ENCODE peak calls at places on chromosomes 6 and 20, in ten cellular contexts. One of them, this sample, is unnamed.

GRCh38 chr6:138250053-138250452 is 31.8 kb upstream of the PBOV1 start:
- DNase-seq in CD8-positive, alpha-beta memory T cell: no peak
- DNase-seq in colonic mucosa: no peak
- DNase-seq in psoas muscle: no peak
- DNase-seq in CD4-positive, alpha-beta T cell: no peak
- DNase-seq in epithelial cell of prostate: no peak
- DNase-seq in uterus: no peak
- DNase-seq in small intestine: no peak
- DNase-seq in GM23248: no peak
- DNase-seq in mammary epithelial cell: no peak
- DNase-seq in this sample: no peak

GRCh38 chr20:9912858-9913434 is 74.1 kb upstream of the PAK5 start:
- DNase-seq in CD8-positive, alpha-beta memory T cell: peak
- DNase-seq in colonic mucosa: peak
- DNase-seq in psoas muscle: no peak
- DNase-seq in CD4-positive, alpha-beta T cell: no peak
- DNase-seq in epithelial cell of prostate: no peak
- DNase-seq in uterus: peak
- DNase-seq in small intestine: peak
- DNase-seq in GM23248: peak
- DNase-seq in mammary epithelial cell: peak
- DNase-seq in this sample: no peak

GRCh38 chr6:111041917-111042316 is 45.4 kb upstream of the SLC16A10 start:
- DNase-seq in CD8-positive, alpha-beta memory T cell: no peak
- DNase-seq in colonic mucosa: no peak
- DNase-seq in psoas muscle: no peak
- DNase-seq in CD4-positive, alpha-beta T cell: no peak
- DNase-seq in epithelial cell of prostate: no peak
- DNase-seq in uterus: no peak
- DNase-seq in small intestine: no peak
- DNase-seq in GM23248: no peak
- DNase-seq in mammary epithelial cell: no peak
- DNase-seq in this sample: no peak

GRCh38 chr20:32474967-32475819 is 109.9 kb downstream of the NOL4L start:
- DNase-seq in CD8-positive, alpha-beta memory T cell: no peak
- DNase-seq in colonic mucosa: peak
- DNase-seq in psoas muscle: peak
- DNase-seq in CD4-positive, alpha-beta T cell: no peak
- DNase-seq in epithelial cell of prostate: no peak
- DNase-seq in uterus: peak
- DNase-seq in small intestine: peak
- DNase-seq in GM23248: peak
- DNase-seq in mammary epithelial cell: peak
- DNase-seq in this sample: peak

GRCh38 chr6:33356295-33356694 is 35.3 kb upstream of the KIFC1 start:
- DNase-seq in CD8-positive, alpha-beta memory T cell: no peak
- DNase-seq in colonic mucosa: peak
- DNase-seq in psoas muscle: no peak
- DNase-seq in CD4-positive, alpha-beta T cell: no peak
- DNase-seq in epithelial cell of prostate: no peak
- DNase-seq in uterus: no peak
- DNase-seq in small intestine: peak
- DNase-seq in GM23248: no peak
- DNase-seq in mammary epithelial cell: no peak
- DNase-seq in this sample: no peak

GRCh38 chr6:163419413-163420314 is 5.1 kb downstream of the QKI start:
- DNase-seq in CD8-positive, alpha-beta memory T cell: no peak
- DNase-seq in colonic mucosa: no peak
- DNase-seq in psoas muscle: no peak
- DNase-seq in CD4-positive, alpha-beta T cell: no peak
- DNase-seq in epithelial cell of prostate: no peak
- DNase-seq in uterus: no peak
- DNase-seq in small intestine: no peak
- DNase-seq in GM23248: peak
- DNase-seq in mammary epithelial cell: no peak
- DNase-seq in this sample: no peak

GRCh38 chr6:2865270-2866182 is 23.9 kb upstream of the SERPINB1 start:
- DNase-seq in CD8-positive, alpha-beta memory T cell: no peak
- DNase-seq in colonic mucosa: no peak
- DNase-seq in psoas muscle: no peak
- DNase-seq in CD4-positive, alpha-beta T cell: no peak
- DNase-seq in epithelial cell of prostate: no peak
- DNase-seq in uterus: no peak
- DNase-seq in small intestine: peak
- DNase-seq in GM23248: peak
- DNase-seq in mammary epithelial cell: no peak
- DNase-seq in this sample: no peak

GRCh38 chr6:11772109-11772830 is 6.3 kb downstream of the ADTRP start:
- DNase-seq in CD8-positive, alpha-beta memory T cell: no peak
- DNase-seq in colonic mucosa: no peak
- DNase-seq in psoas muscle: no peak
- DNase-seq in CD4-positive, alpha-beta T cell: no peak
- DNase-seq in epithelial cell of prostate: peak
- DNase-seq in uterus: peak
- DNase-seq in small intestine: no peak
- DNase-seq in GM23248: peak
- DNase-seq in mammary epithelial cell: peak
- DNase-seq in this sample: peak

GRCh38 chr20:5859611-5860010 is 90.7 kb downstream of the TRMT6 start:
- DNase-seq in CD8-positive, alpha-beta memory T cell: no peak
- DNase-seq in colonic mucosa: no peak
- DNase-seq in psoas muscle: no peak
- DNase-seq in CD4-positive, alpha-beta T cell: no peak
- DNase-seq in epithelial cell of prostate: no peak
- DNase-seq in uterus: no peak
- DNase-seq in small intestine: no peak
- DNase-seq in GM23248: peak
- DNase-seq in mammary epithelial cell: no peak
- DNase-seq in this sample: no peak

GRCh38 chr6:28211840-28212509 is 13.1 kb upstream of the ZSCAN9 start:
- DNase-seq in CD8-positive, alpha-beta memory T cell: no peak
- DNase-seq in colonic mucosa: no peak
- DNase-seq in psoas muscle: no peak
- DNase-seq in CD4-positive, alpha-beta T cell: no peak
- DNase-seq in epithelial cell of prostate: no peak
- DNase-seq in uterus: no peak
- DNase-seq in small intestine: no peak
- DNase-seq in GM23248: no peak
- DNase-seq in mammary epithelial cell: no peak
- DNase-seq in this sample: no peak
- H3K27ac ChIP-seq in CD8-positive, alpha-beta memory T cell: peak
- H3K27ac ChIP-seq in colonic mucosa: peak
- H3K27ac ChIP-seq in psoas muscle: peak
- H3K27ac ChIP-seq in CD4-positive, alpha-beta T cell: no peak
- H3K27ac ChIP-seq in epithelial cell of prostate: peak
- H3K27ac ChIP-seq in uterus: no peak
- H3K27ac ChIP-seq in small intestine: no peak
- H3K27ac ChIP-seq in GM23248: no peak
- H3K27ac ChIP-seq in mammary epithelial cell: peak
- H3K27ac ChIP-seq in this sample: no peak

GRCh38 chr20:17955302-17955701 is 13.3 kb downstream of the SNX5 start:
- DNase-seq in CD8-positive, alpha-beta memory T cell: no peak
- DNase-seq in colonic mucosa: no peak
- DNase-seq in psoas muscle: no peak
- DNase-seq in CD4-positive, alpha-beta T cell: no peak
- DNase-seq in epithelial cell of prostate: no peak
- DNase-seq in uterus: no peak
- DNase-seq in small intestine: no peak
- DNase-seq in GM23248: no peak
- DNase-seq in mammary epithelial cell: no peak
- DNase-seq in this sample: no peak

GRCh38 chr20:17956099-17956685 is 12.4 kb downstream of the SNX5 start:
- DNase-seq in CD8-positive, alpha-beta memory T cell: no peak
- DNase-seq in colonic mucosa: no peak
- DNase-seq in psoas muscle: no peak
- DNase-seq in CD4-positive, alpha-beta T cell: no peak
- DNase-seq in epithelial cell of prostate: no peak
- DNase-seq in uterus: no peak
- DNase-seq in small intestine: no peak
- DNase-seq in GM23248: no peak
- DNase-seq in mammary epithelial cell: no peak
- DNase-seq in this sample: no peak

GRCh38 chr20:17959257-17959627 is 9.4 kb downstream of the SNX5 start:
- DNase-seq in CD8-positive, alpha-beta memory T cell: no peak
- DNase-seq in colonic mucosa: no peak
- DNase-seq in psoas muscle: no peak
- DNase-seq in CD4-positive, alpha-beta T cell: no peak
- DNase-seq in epithelial cell of prostate: no peak
- DNase-seq in uterus: no peak
- DNase-seq in small intestine: no peak
- DNase-seq in GM23248: no peak
- DNase-seq in mammary epithelial cell: no peak
- DNase-seq in this sample: no peak

GRCh38 chr20:17958326-17959256 is 10.0 kb downstream of the SNX5 start:
- DNase-seq in CD8-positive, alpha-beta memory T cell: no peak
- DNase-seq in colonic mucosa: no peak
- DNase-seq in psoas muscle: no peak
- DNase-seq in CD4-positive, alpha-beta T cell: no peak
- DNase-seq in epithelial cell of prostate: no peak
- DNase-seq in uterus: no peak
- DNase-seq in small intestine: peak
- DNase-seq in GM23248: peak
- DNase-seq in mammary epithelial cell: no peak
- DNase-seq in this sample: no peak

GRCh38 chr20:17957505-17958325 is 10.9 kb downstream of the SNX5 start:
- DNase-seq in CD8-positive, alpha-beta memory T cell: no peak
- DNase-seq in colonic mucosa: no peak
- DNase-seq in psoas muscle: no peak
- DNase-seq in CD4-positive, alpha-beta T cell: no peak
- DNase-seq in epithelial cell of prostate: no peak
- DNase-seq in uterus: no peak
- DNase-seq in small intestine: no peak
- DNase-seq in GM23248: no peak
- DNase-seq in mammary epithelial cell: no peak
- DNase-seq in this sample: no peak
- H3K27ac ChIP-seq in CD8-positive, alpha-beta memory T cell: no peak
- H3K27ac ChIP-seq in colonic mucosa: peak
- H3K27ac ChIP-seq in psoas muscle: peak
- H3K27ac ChIP-seq in CD4-positive, alpha-beta T cell: no peak
- H3K27ac ChIP-seq in epithelial cell of prostate: no peak
- H3K27ac ChIP-seq in uterus: peak
- H3K27ac ChIP-seq in small intestine: no peak
- H3K27ac ChIP-seq in GM23248: peak
- H3K27ac ChIP-seq in mammary epithelial cell: no peak
- H3K27ac ChIP-seq in this sample: no peak

GRCh38 chr20:1818895-1819294 is 76.3 kb upstream of the SIRPA start:
- DNase-seq in CD8-positive, alpha-beta memory T cell: no peak
- DNase-seq in colonic mucosa: no peak
- DNase-seq in psoas muscle: no peak
- DNase-seq in CD4-positive, alpha-beta T cell: no peak
- DNase-seq in epithelial cell of prostate: no peak
- DNase-seq in uterus: no peak
- DNase-seq in small intestine: no peak
- DNase-seq in GM23248: no peak
- DNase-seq in mammary epithelial cell: no peak
- DNase-seq in this sample: no peak

GRCh38 chr20:1819311-1820136 is 75.7 kb upstream of the SIRPA start:
- DNase-seq in CD8-positive, alpha-beta memory T cell: no peak
- DNase-seq in colonic mucosa: no peak
- DNase-seq in psoas muscle: no peak
- DNase-seq in CD4-positive, alpha-beta T cell: no peak
- DNase-seq in epithelial cell of prostate: no peak
- DNase-seq in uterus: no peak
- DNase-seq in small intestine: no peak
- DNase-seq in GM23248: no peak
- DNase-seq in mammary epithelial cell: no peak
- DNase-seq in this sample: no peak

GRCh38 chr20:1816384-1817381 is 78.5 kb upstream of the SIRPA start:
- DNase-seq in CD8-positive, alpha-beta memory T cell: no peak
- DNase-seq in colonic mucosa: no peak
- DNase-seq in psoas muscle: no peak
- DNase-seq in CD4-positive, alpha-beta T cell: no peak
- DNase-seq in epithelial cell of prostate: no peak
- DNase-seq in uterus: no peak
- DNase-seq in small intestine: no peak
- DNase-seq in GM23248: peak
- DNase-seq in mammary epithelial cell: peak
- DNase-seq in this sample: peak

GRCh38 chr20:1818247-1818840 is 76.9 kb upstream of the SIRPA start:
- DNase-seq in CD8-positive, alpha-beta memory T cell: no peak
- DNase-seq in colonic mucosa: no peak
- DNase-seq in psoas muscle: no peak
- DNase-seq in CD4-positive, alpha-beta T cell: no peak
- DNase-seq in epithelial cell of prostate: no peak
- DNase-seq in uterus: no peak
- DNase-seq in small intestine: no peak
- DNase-seq in GM23248: no peak
- DNase-seq in mammary epithelial cell: no peak
- DNase-seq in this sample: no peak

DNA sequence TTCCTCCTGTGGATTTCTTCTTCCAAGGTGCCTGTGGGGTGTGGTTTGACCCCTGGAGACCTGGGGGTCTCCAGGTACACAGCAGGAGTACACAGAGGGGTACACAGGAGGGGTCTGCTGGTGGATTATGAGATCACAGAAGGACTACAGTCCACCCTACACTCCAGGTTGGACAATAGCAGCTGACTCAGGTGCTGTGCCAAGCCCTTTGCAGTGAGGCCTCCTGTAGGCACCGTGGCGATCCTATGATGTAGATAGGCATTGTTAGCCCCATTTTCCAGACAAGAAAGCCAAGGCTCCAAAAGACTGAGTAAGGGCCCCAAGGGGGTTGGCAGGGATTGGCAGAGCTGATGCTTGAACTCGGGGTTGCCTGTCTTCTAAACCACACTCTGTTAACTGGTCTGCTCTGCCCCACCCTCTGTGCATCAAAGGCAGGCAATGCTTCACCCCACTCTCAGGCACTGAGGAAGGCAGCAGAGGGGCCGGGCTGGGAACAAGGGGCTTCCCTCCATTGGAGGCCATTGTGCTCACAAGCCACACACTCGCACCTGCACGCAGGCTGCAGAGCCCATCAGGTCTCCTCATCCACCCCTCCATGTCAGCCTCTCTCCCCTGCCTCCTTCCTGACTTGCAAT is 77.5 kb upstream of the SIRPA start:
- DNase-seq in CD8-positive, alpha-beta memory T cell: no peak
- DNase-seq in colonic mucosa: no peak
- DNase-seq in psoas muscle: no peak
- DNase-seq in CD4-positive, alpha-beta T cell: no peak
- DNase-seq in epithelial cell of prostate: no peak
- DNase-seq in uterus: no peak
- DNase-seq in small intestine: no peak
- DNase-seq in GM23248: no peak
- DNase-seq in mammary epithelial cell: no peak
- DNase-seq in this sample: no peak
- H3K27ac ChIP-seq in CD8-positive, alpha-beta memory T cell: no peak
- H3K27ac ChIP-seq in colonic mucosa: no peak
- H3K27ac ChIP-seq in psoas muscle: peak
- H3K27ac ChIP-seq in CD4-positive, alpha-beta T cell: no peak
- H3K27ac ChIP-seq in epithelial cell of prostate: no peak
- H3K27ac ChIP-seq in uterus: no peak
- H3K27ac ChIP-seq in small intestine: no peak
- H3K27ac ChIP-seq in GM23248: peak
- H3K27ac ChIP-seq in mammary epithelial cell: peak
- H3K27ac ChIP-seq in this sample: no peak

DNA sequence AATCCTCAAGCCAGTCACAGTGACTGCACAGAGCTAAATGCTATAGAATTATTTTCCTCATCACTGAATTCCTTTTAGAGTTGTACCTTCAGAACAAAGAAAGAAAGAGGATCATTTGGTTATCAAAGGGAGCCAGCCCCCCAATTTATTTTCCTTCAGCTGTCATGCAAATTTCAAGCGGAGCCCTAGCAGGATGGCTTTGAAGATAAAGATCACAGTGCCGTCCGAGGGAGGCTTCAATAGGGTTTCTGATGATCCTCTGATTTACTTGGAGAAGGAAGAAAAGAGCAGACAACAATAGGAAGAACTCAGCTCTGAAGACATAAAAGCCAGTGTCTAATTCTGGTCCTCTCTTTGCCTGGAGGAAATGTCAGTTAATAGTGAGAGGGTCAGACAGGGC is 186.7 kb downstream of the DOK5 start:
- DNase-seq in CD8-positive, alpha-beta memory T cell: no peak
- DNase-seq in colonic mucosa: no peak
- DNase-seq in psoas muscle: no peak
- DNase-seq in CD4-positive, alpha-beta T cell: no peak
- DNase-seq in epithelial cell of prostate: no peak
- DNase-seq in uterus: no peak
- DNase-seq in small intestine: no peak
- DNase-seq in GM23248: no peak
- DNase-seq in mammary epithelial cell: no peak
- DNase-seq in this sample: no peak
- H3K27ac ChIP-seq in CD8-positive, alpha-beta memory T cell: no peak
- H3K27ac ChIP-seq in colonic mucosa: no peak
- H3K27ac ChIP-seq in psoas muscle: no peak
- H3K27ac ChIP-seq in CD4-positive, alpha-beta T cell: no peak
- H3K27ac ChIP-seq in epithelial cell of prostate: no peak
- H3K27ac ChIP-seq in uterus: no peak
- H3K27ac ChIP-seq in small intestine: no peak
- H3K27ac ChIP-seq in GM23248: no peak
- H3K27ac ChIP-seq in mammary epithelial cell: no peak
- H3K27ac ChIP-seq in this sample: no peak

This sample was measured in foreskin keratinocyte.